ENCODE peak calls at places on chromosomes 11 and 22, in five cellular contexts. One of them, this sample, is unnamed.
A peak's percentile ranks its signal among the peaks of the same experiment; 100 is the strongest.

GRCh38 chr11:8206251-8207079 is 37.6 kb upstream of the RIC3 start:
- DNase-seq in fibroblast of the aortic adventitia: peak; percentile 16
- DNase-seq in astrocyte: peak; percentile 20
- DNase-seq in tibial nerve: no peak
- DNase-seq in endothelial cell: peak; percentile 72
- DNase-seq in this sample: no peak

GRCh38 chr11:75577198-75577597 is 15.1 kb downstream of the SERPINH1 start:
- DNase-seq in endothelial cell: peak; percentile 50
- DNase-seq in fibroblast of the aortic adventitia: no peak
- DNase-seq in astrocyte: no peak
- DNase-seq in tibial nerve: peak; percentile 40
- DNase-seq in this sample: no peak

GRCh38 chr11:60792521-60792920 is 7.4 kb downstream of the MS4A10 start:
- DNase-seq in fibroblast of the aortic adventitia: no peak
- DNase-seq in astrocyte: no peak
- DNase-seq in endothelial cell: no peak
- DNase-seq in tibial nerve: no peak
- DNase-seq in this sample: no peak

GRCh38 chr22:46508391-46508999 is 28.9 kb downstream of the CELSR1 start:
- DNase-seq in endothelial cell: no peak
- DNase-seq in fibroblast of the aortic adventitia: peak; percentile 30
- DNase-seq in tibial nerve: no peak
- DNase-seq in astrocyte: no peak
- DNase-seq in this sample: no peak

GRCh38 chr11:15761235-15761634 is 595.1 kb downstream of the SOX6 start:
- DNase-seq in endothelial cell: no peak
- DNase-seq in tibial nerve: no peak
- DNase-seq in astrocyte: no peak
- DNase-seq in fibroblast of the aortic adventitia: no peak
- DNase-seq in this sample: no peak

GRCh38 chr11:20353829-20354434 is 9.6 kb upstream of the HTATIP2 start:
- DNase-seq in tibial nerve: no peak
- DNase-seq in fibroblast of the aortic adventitia: peak; percentile 65
- DNase-seq in astrocyte: no peak
- DNase-seq in endothelial cell: peak; percentile 53
- DNase-seq in this sample: peak; percentile 56

GRCh38 chr22:19997561-19998231 is 18.9 kb downstream of the ARVCF start:
- DNase-seq in tibial nerve: no peak
- DNase-seq in endothelial cell: no peak
- DNase-seq in astrocyte: no peak
- DNase-seq in fibroblast of the aortic adventitia: no peak
- DNase-seq in this sample: no peak

GRCh38 chr22:36417281-36417686 is 29.5 kb upstream of the MYH9 start:
- DNase-seq in astrocyte: peak; percentile 64
- DNase-seq in fibroblast of the aortic adventitia: no peak
- DNase-seq in endothelial cell: no peak
- DNase-seq in tibial nerve: no peak
- DNase-seq in this sample: no peak

GRCh38 chr11:4826425-4826824 is 5.3 kb downstream of the OR51F2 start:
- DNase-seq in fibroblast of the aortic adventitia: no peak
- DNase-seq in endothelial cell: no peak
- DNase-seq in astrocyte: no peak
- DNase-seq in tibial nerve: no peak
- DNase-seq in this sample: no peak

GRCh38 chr11:73384871-73385692 is 8.9 kb downstream of the RELT start:
- DNase-seq in tibial nerve: no peak
- DNase-seq in astrocyte: no peak
- DNase-seq in fibroblast of the aortic adventitia: no peak
- DNase-seq in endothelial cell: no peak
- DNase-seq in this sample: no peak

GRCh38 chr22:24247564-24248344 is 2.9 kb upstream of the GGT5 start:
- DNase-seq in astrocyte: peak; percentile 90
- DNase-seq in endothelial cell: peak; percentile 90
- DNase-seq in fibroblast of the aortic adventitia: peak; percentile 99
- DNase-seq in tibial nerve: peak; percentile 87
- DNase-seq in this sample: peak; percentile 81

GRCh38 chr11:2175659-2176058 is 4.0 kb upstream of the TH start:
- DNase-seq in fibroblast of the aortic adventitia: no peak
- DNase-seq in endothelial cell: no peak
- DNase-seq in tibial nerve: no peak
- DNase-seq in astrocyte: peak; percentile 87
- DNase-seq in this sample: no peak

GRCh38 chr11:116615211-116615865 is 157.4 kb downstream of the BUD13 start:
- DNase-seq in endothelial cell: no peak
- DNase-seq in fibroblast of the aortic adventitia: no peak
- DNase-seq in tibial nerve: no peak
- DNase-seq in astrocyte: no peak
- DNase-seq in this sample: no peak

GRCh38 chr11:61711493-61711892 is 31.3 kb downstream of the DAGLA start:
- DNase-seq in endothelial cell: no peak
- DNase-seq in astrocyte: no peak
- DNase-seq in fibroblast of the aortic adventitia: no peak
- DNase-seq in tibial nerve: no peak
- DNase-seq in this sample: no peak

GRCh38 chr11:17649696-17650600 is 69.4 kb upstream of the MYOD1 start:
- DNase-seq in fibroblast of the aortic adventitia: no peak
- DNase-seq in endothelial cell: no peak
- DNase-seq in tibial nerve: no peak
- DNase-seq in astrocyte: peak; percentile 9
- DNase-seq in this sample: no peak

GRCh38 chr11:66547662-66548009 is 933 bp downstream of the ACTN3 start:
- DNase-seq in astrocyte: no peak
- DNase-seq in endothelial cell: no peak
- DNase-seq in tibial nerve: no peak
- DNase-seq in fibroblast of the aortic adventitia: no peak
- DNase-seq in this sample: no peak

GRCh38 chr11:19573666-19574065 is 139.0 kb upstream of the NAV2 start:
- DNase-seq in astrocyte: no peak
- DNase-seq in fibroblast of the aortic adventitia: no peak
- DNase-seq in endothelial cell: no peak
- DNase-seq in tibial nerve: no peak
- DNase-seq in this sample: no peak

GRCh38 chr11:2573240-2574042 is 126.4 kb downstream of the KCNQ1OT1 start:
- DNase-seq in fibroblast of the aortic adventitia: no peak
- DNase-seq in tibial nerve: peak; percentile 1
- DNase-seq in endothelial cell: no peak
- DNase-seq in astrocyte: no peak
- DNase-seq in this sample: no peak

GRCh38 chr22:46287873-46288751 is 8.6 kb upstream of the GTSE1 start:
- DNase-seq in tibial nerve: no peak
- DNase-seq in fibroblast of the aortic adventitia: no peak
- DNase-seq in endothelial cell: peak; percentile 56
- DNase-seq in astrocyte: no peak
- DNase-seq in this sample: no peak

GRCh38 chr11:47154738-47155570 is 21.7 kb downstream of the ARFGAP2 start:
- DNase-seq in fibroblast of the aortic adventitia: no peak
- DNase-seq in tibial nerve: no peak
- DNase-seq in astrocyte: no peak
- DNase-seq in endothelial cell: no peak
- DNase-seq in this sample: no peak

GRCh38 chr22:40673017-40673416 is 6.3 kb upstream of the MCHR1 start:
- DNase-seq in fibroblast of the aortic adventitia: no peak
- DNase-seq in endothelial cell: peak; percentile 16
- DNase-seq in astrocyte: no peak
- DNase-seq in tibial nerve: no peak
- DNase-seq in this sample: no peak

GRCh38 chr11:15826826-15827225 is 529.5 kb downstream of the SOX6 start:
- DNase-seq in tibial nerve: no peak
- DNase-seq in astrocyte: no peak
- DNase-seq in fibroblast of the aortic adventitia: no peak
- DNase-seq in endothelial cell: peak; percentile 87
- DNase-seq in this sample: peak; percentile 28

GRCh38 chr22:39279170-39279850 is 34.5 kb upstream of the PDGFB start:
- DNase-seq in tibial nerve: no peak
- DNase-seq in astrocyte: no peak
- DNase-seq in fibroblast of the aortic adventitia: no peak
- DNase-seq in endothelial cell: no peak
- DNase-seq in this sample: no peak

GRCh38 chr11:63713776-63714175 is 32.5 kb downstream of the RTN3 start:
- DNase-seq in astrocyte: no peak
- DNase-seq in tibial nerve: no peak
- DNase-seq in fibroblast of the aortic adventitia: peak; percentile 54
- DNase-seq in endothelial cell: no peak
- DNase-seq in this sample: no peak
- TF ChIP-seq CTCF in astrocyte: no peak
- TF ChIP-seq CTCF in tibial nerve: no peak
- TF ChIP-seq CTCF in fibroblast of the aortic adventitia: no peak
- TF ChIP-seq CTCF in endothelial cell: no peak
- TF ChIP-seq CTCF in this sample: no peak

GRCh38 chr11:86812981-86813380 is 12.6 kb downstream of the PRSS23 start:
- DNase-seq in tibial nerve: no peak
- DNase-seq in endothelial cell: no peak
- DNase-seq in astrocyte: no peak
- DNase-seq in fibroblast of the aortic adventitia: no peak
- DNase-seq in this sample: no peak
- TF ChIP-seq CTCF in tibial nerve: no peak
- TF ChIP-seq CTCF in endothelial cell: no peak
- TF ChIP-seq CTCF in astrocyte: no peak
- TF ChIP-seq CTCF in fibroblast of the aortic adventitia: no peak
- TF ChIP-seq CTCF in this sample: no peak

GRCh38 chr11:101082813-101083212 is 46.8 kb downstream of the PGR start:
- DNase-seq in endothelial cell: no peak
- DNase-seq in astrocyte: no peak
- DNase-seq in tibial nerve: no peak
- DNase-seq in fibroblast of the aortic adventitia: no peak
- DNase-seq in this sample: no peak

DNA sequence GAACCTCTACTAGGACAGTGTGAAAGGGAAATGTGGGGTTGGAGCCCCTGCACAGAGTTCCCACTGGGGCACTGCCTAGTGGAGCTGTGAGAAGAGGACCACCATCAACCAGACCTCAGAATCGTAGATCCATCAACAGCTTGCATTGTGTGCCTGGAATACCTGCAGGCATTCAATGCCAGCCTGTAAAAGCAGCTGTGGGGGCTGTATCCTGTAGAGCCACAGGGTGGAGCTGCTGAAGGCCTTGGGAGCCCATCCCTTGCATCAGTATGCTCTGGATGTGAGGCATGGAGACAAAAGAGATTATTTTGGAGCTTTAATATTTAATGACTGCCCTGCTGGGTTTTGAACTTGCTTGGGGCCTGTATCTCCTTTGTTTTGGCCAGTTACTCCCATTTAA is 46.3 kb downstream of the PGR start:
- DNase-seq in endothelial cell: no peak
- DNase-seq in astrocyte: no peak
- DNase-seq in fibroblast of the aortic adventitia: no peak
- DNase-seq in tibial nerve: no peak
- DNase-seq in this sample: no peak
- TF ChIP-seq CTCF in endothelial cell: no peak
- TF ChIP-seq CTCF in astrocyte: no peak
- TF ChIP-seq CTCF in fibroblast of the aortic adventitia: no peak
- TF ChIP-seq CTCF in tibial nerve: no peak
- TF ChIP-seq CTCF in this sample: no peak

GRCh38 chr11:80990885-80991284 is 1550.1 kb upstream of the TENM4 start:
- DNase-seq in fibroblast of the aortic adventitia: no peak
- DNase-seq in astrocyte: no peak
- DNase-seq in endothelial cell: no peak
- DNase-seq in tibial nerve: no peak
- DNase-seq in this sample: no peak

GRCh38 chr11:80987161-80987560 is 1546.3 kb upstream of the TENM4 start:
- DNase-seq in endothelial cell: no peak
- DNase-seq in fibroblast of the aortic adventitia: no peak
- DNase-seq in astrocyte: no peak
- DNase-seq in tibial nerve: no peak
- DNase-seq in this sample: no peak
- TF ChIP-seq CTCF in endothelial cell: no peak
- TF ChIP-seq CTCF in fibroblast of the aortic adventitia: no peak
- TF ChIP-seq CTCF in astrocyte: no peak
- TF ChIP-seq CTCF in tibial nerve: no peak
- TF ChIP-seq CTCF in this sample: no peak

GRCh38 chr11:57640068-57640800 is 9.5 kb downstream of the YPEL4 start:
- DNase-seq in tibial nerve: no peak
- DNase-seq in astrocyte: no peak
- DNase-seq in fibroblast of the aortic adventitia: no peak
- DNase-seq in endothelial cell: no peak
- DNase-seq in this sample: no peak

GRCh38 chr11:57643802-57644201 is 5.9 kb downstream of the YPEL4 start:
- DNase-seq in endothelial cell: no peak
- DNase-seq in fibroblast of the aortic adventitia: peak; percentile 65
- DNase-seq in tibial nerve: no peak
- DNase-seq in astrocyte: no peak
- DNase-seq in this sample: no peak

GRCh38 chr11:57639321-57640067 is 10.2 kb downstream of the YPEL4 start:
- DNase-seq in endothelial cell: peak; percentile 93
- DNase-seq in astrocyte: peak; percentile 51
- DNase-seq in tibial nerve: no peak
- DNase-seq in fibroblast of the aortic adventitia: peak; percentile 31
- DNase-seq in this sample: peak; percentile 75

GRCh38 chr11:57641011-57641410 is 8.7 kb downstream of the YPEL4 start:
- DNase-seq in astrocyte: no peak
- DNase-seq in tibial nerve: no peak
- DNase-seq in fibroblast of the aortic adventitia: peak; percentile 43
- DNase-seq in endothelial cell: no peak
- DNase-seq in this sample: peak; percentile 45

GRCh38 chr11:57641426-57641825 is 8.3 kb downstream of the YPEL4 start:
- DNase-seq in endothelial cell: no peak
- DNase-seq in fibroblast of the aortic adventitia: peak; percentile 77
- DNase-seq in tibial nerve: no peak
- DNase-seq in astrocyte: no peak
- DNase-seq in this sample: no peak
- TF ChIP-seq CTCF in endothelial cell: no peak
- TF ChIP-seq CTCF in fibroblast of the aortic adventitia: peak; percentile 71
- TF ChIP-seq CTCF in tibial nerve: peak; percentile 56
- TF ChIP-seq CTCF in astrocyte: peak; percentile 43
- TF ChIP-seq CTCF in this sample: no peak

GRCh38 chr11:69950120-69950519 is 128.0 kb upstream of the ANO1 start:
- DNase-seq in astrocyte: no peak
- DNase-seq in fibroblast of the aortic adventitia: peak; percentile 4
- DNase-seq in endothelial cell: peak; percentile 54
- DNase-seq in tibial nerve: no peak
- DNase-seq in this sample: no peak
- TF ChIP-seq CTCF in astrocyte: peak; percentile 49
- TF ChIP-seq CTCF in fibroblast of the aortic adventitia: peak; percentile 40
- TF ChIP-seq CTCF in endothelial cell: peak; percentile 73
- TF ChIP-seq CTCF in tibial nerve: no peak
- TF ChIP-seq CTCF in this sample: peak; percentile 50

DNA sequence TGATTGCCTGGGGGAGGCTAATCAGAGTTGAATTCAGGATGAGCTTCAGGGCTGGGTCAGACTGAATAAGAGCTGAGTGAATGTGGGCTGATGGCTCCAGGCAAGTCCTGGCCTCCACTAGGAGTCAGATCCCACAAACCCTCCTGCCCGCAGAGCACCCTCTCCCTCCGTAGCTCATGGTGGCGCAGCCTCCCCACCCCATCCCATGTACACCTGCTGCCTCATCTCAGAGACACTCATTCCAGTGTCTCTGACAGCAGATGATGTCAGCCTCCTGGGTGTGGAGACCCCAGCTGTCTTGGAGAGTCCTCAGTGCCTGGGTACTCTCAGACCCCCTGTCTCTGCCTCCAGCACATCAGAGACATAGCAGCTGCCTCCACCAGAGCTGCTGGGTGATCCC is 9.4 kb downstream of the IGLL5 start:
- DNase-seq in astrocyte: no peak
- DNase-seq in tibial nerve: no peak
- DNase-seq in fibroblast of the aortic adventitia: no peak
- DNase-seq in endothelial cell: no peak
- DNase-seq in this sample: no peak
- TF ChIP-seq CTCF in astrocyte: no peak
- TF ChIP-seq CTCF in tibial nerve: no peak
- TF ChIP-seq CTCF in fibroblast of the aortic adventitia: no peak
- TF ChIP-seq CTCF in endothelial cell: no peak
- TF ChIP-seq CTCF in this sample: no peak